ENCODE peak calls at places on chromosomes 1 and 21, in five cellular contexts. T, N, P, Z and K are unnamed samples.

GRCh38 chr1:151494741-151495281 is 16.4 kb upstream of the CGN start:
- DNase-seq in Z (no peak), N (no peak), T (no peak), P (peak), K (peak)

GRCh38 chr1:35463232-35463631 is 94.0 kb downstream of the KIAA0319L start:
- DNase-seq in Z (no peak), P (no peak), T (no peak), N (no peak), K (no peak)

GRCh38 chr1:228211091-228211870 is 3.4 kb downstream of the OBSCN start:
- DNase-seq in T (no peak), N (no peak), Z (no peak), P (no peak), K (no peak)

GRCh38 chr1:24175033-24175755 is 11.9 kb downstream of the IFNLR1 start:
- DNase-seq in Z (no peak), N (no peak), P (no peak), T (no peak), K (no peak)

GRCh38 chr1:115098979-115099692 is 9.8 kb upstream of the TSPAN2 start:
- DNase-seq in Z (peak), T (peak), N (peak), P (no peak), K (peak)

GRCh38 chr1:113811353-113811887 is 856 bp downstream of the RSBN1 start:
- DNase-seq in Z (no peak), N (peak), T (no peak), P (peak), K (peak)

GRCh38 chr1:116853680-116854191 is 56.0 kb upstream of the PTGFRN start:
- DNase-seq in P (peak), N (no peak), Z (peak), T (no peak), K (peak)

GRCh38 chr1:92804721-92805169 is 19.8 kb upstream of the EVI5 start:
- DNase-seq in P (peak), T (no peak), Z (no peak), N (peak), K (peak)

GRCh38 chr21:33587792-33588484 is 546 bp downstream of the DONSON start:
- DNase-seq in N (peak), Z (no peak), T (no peak), P (peak), K (peak)

GRCh38 chr1:163561570-163562295 is 240.0 kb downstream of the NUF2 start:
- DNase-seq in T (no peak), P (peak), Z (peak), N (no peak), K (peak)

GRCh38 chr21:45266518-45267389 is 20.9 kb downstream of the POFUT2 start:
- DNase-seq in Z (no peak), P (no peak), T (peak), N (peak), K (no peak)

GRCh38 chr1:171506525-171507304 is 21.4 kb downstream of the PRRC2C start:
- DNase-seq in T (no peak), N (no peak), P (no peak), Z (no peak), K (no peak)

GRCh38 chr1:10641976-10642375 is 154.5 kb downstream of the CASZ1 start:
- DNase-seq in N (no peak), Z (no peak), P (no peak), T (no peak), K (no peak)

GRCh38 chr1:68379085-68379478 is 70.7 kb downstream of the RPE65 start:
- DNase-seq in T (no peak), N (no peak), P (peak), Z (no peak), K (no peak)

GRCh38 chr1:166490437-166490784 is 323.6 kb upstream of the FAM78B start:
- DNase-seq in P (no peak), T (no peak), N (no peak), Z (no peak), K (no peak)